ENCODE peak calls at places on chromosomes 13 and 19, in eight cellular contexts. One of them, this sample, is unnamed.

GRCh38 chr19:30253581-30253996 is 118.6 kb upstream of the ZNF536 start:
- DNase-seq in body of pancreas: no peak
- DNase-seq in breast epithelium: no peak
- DNase-seq in psoas muscle: no peak
- DNase-seq in ovary: no peak
- DNase-seq in BJ: peak; percentile 19
- DNase-seq in Caco-2: no peak
- DNase-seq in stomach: no peak
- DNase-seq in this sample: no peak

GRCh38 chr13:33764716-33765115 is 53.2 kb upstream of the RFC3 start:
- DNase-seq in stomach: no peak
- DNase-seq in Caco-2: no peak
- DNase-seq in ovary: no peak
- DNase-seq in psoas muscle: no peak
- DNase-seq in breast epithelium: peak; percentile 30
- DNase-seq in body of pancreas: no peak
- DNase-seq in BJ: no peak
- DNase-seq in this sample: no peak

GRCh38 chr19:33407716-33408115 is 34.2 kb downstream of the CEBPG start:
- DNase-seq in ovary: no peak
- DNase-seq in body of pancreas: no peak
- DNase-seq in psoas muscle: peak; percentile 45
- DNase-seq in breast epithelium: no peak
- DNase-seq in stomach: no peak
- DNase-seq in Caco-2: no peak
- DNase-seq in BJ: no peak
- DNase-seq in this sample: no peak

GRCh38 chr19:17765069-17765618 is 13.9 kb downstream of the FCHO1 start:
- DNase-seq in body of pancreas: no peak
- DNase-seq in psoas muscle: peak; percentile 74
- DNase-seq in stomach: peak; percentile 66
- DNase-seq in BJ: no peak
- DNase-seq in breast epithelium: peak; percentile 44
- DNase-seq in Caco-2: no peak
- DNase-seq in ovary: no peak
- DNase-seq in this sample: no peak

GRCh38 chr13:47121092-47121763 is 224.4 kb upstream of the HTR2A start:
- DNase-seq in stomach: no peak
- DNase-seq in breast epithelium: no peak
- DNase-seq in Caco-2: no peak
- DNase-seq in body of pancreas: no peak
- DNase-seq in BJ: no peak
- DNase-seq in psoas muscle: no peak
- DNase-seq in ovary: no peak
- DNase-seq in this sample: no peak

GRCh38 chr19:52689804-52690394 is 44.9 kb downstream of the ZNF611 start:
- DNase-seq in ovary: peak; percentile 46
- DNase-seq in stomach: peak; percentile 28
- DNase-seq in breast epithelium: peak; percentile 26
- DNase-seq in BJ: no peak
- DNase-seq in body of pancreas: peak; percentile 38
- DNase-seq in Caco-2: peak; percentile 49
- DNase-seq in psoas muscle: peak; percentile 64
- DNase-seq in this sample: peak; percentile 29

GRCh38 chr13:91312324-91312723 is 35.2 kb upstream of the MIR17HG start:
- DNase-seq in stomach: no peak
- DNase-seq in psoas muscle: no peak
- DNase-seq in ovary: no peak
- DNase-seq in Caco-2: no peak
- DNase-seq in breast epithelium: no peak
- DNase-seq in BJ: no peak
- DNase-seq in body of pancreas: no peak
- DNase-seq in this sample: no peak

GRCh38 chr19:2014081-2014693 is 1.3 kb downstream of the BTBD2 start:
- DNase-seq in Caco-2: no peak
- DNase-seq in ovary: no peak
- DNase-seq in breast epithelium: no peak
- DNase-seq in psoas muscle: no peak
- DNase-seq in BJ: no peak
- DNase-seq in stomach: no peak
- DNase-seq in body of pancreas: no peak
- DNase-seq in this sample: no peak

GRCh38 chr13:100542546-100543156 is 45.9 kb downstream of the GGACT start:
- DNase-seq in body of pancreas: no peak
- DNase-seq in Caco-2: no peak
- DNase-seq in BJ: peak; percentile 9
- DNase-seq in breast epithelium: no peak
- DNase-seq in ovary: no peak
- DNase-seq in psoas muscle: no peak
- DNase-seq in stomach: no peak
- DNase-seq in this sample: no peak

GRCh38 chr19:29583196-29584006 is 22.7 kb upstream of the POP4 start:
- DNase-seq in body of pancreas: no peak
- DNase-seq in BJ: no peak
- DNase-seq in stomach: no peak
- DNase-seq in Caco-2: no peak
- DNase-seq in psoas muscle: no peak
- DNase-seq in ovary: no peak
- DNase-seq in breast epithelium: no peak
- DNase-seq in this sample: no peak

GRCh38 chr19:12952488-12953455 is 4.3 kb downstream of the GADD45GIP1 start:
- DNase-seq in Caco-2: no peak
- DNase-seq in breast epithelium: no peak
- DNase-seq in ovary: no peak
- DNase-seq in stomach: no peak
- DNase-seq in psoas muscle: no peak
- DNase-seq in body of pancreas: no peak
- DNase-seq in BJ: no peak
- DNase-seq in this sample: no peak

GRCh38 chr19:6236310-6237291 is 43.2 kb downstream of the MLLT1 start:
- DNase-seq in BJ: no peak
- DNase-seq in ovary: no peak
- DNase-seq in breast epithelium: peak; percentile 92
- DNase-seq in psoas muscle: peak; percentile 57
- DNase-seq in body of pancreas: peak; percentile 92
- DNase-seq in Caco-2: peak; percentile 15
- DNase-seq in stomach: peak; percentile 99
- DNase-seq in this sample: no peak

GRCh38 chr19:35715981-35716734 is 1.6 kb upstream of the KMT2B start:
- DNase-seq in body of pancreas: peak; percentile 70
- DNase-seq in ovary: peak; percentile 69
- DNase-seq in psoas muscle: peak; percentile 81
- DNase-seq in BJ: no peak
- DNase-seq in stomach: peak; percentile 66
- DNase-seq in Caco-2: no peak
- DNase-seq in breast epithelium: no peak
- DNase-seq in this sample: peak; percentile 28

GRCh38 chr13:21638319-21639282 is 32.3 kb upstream of the FGF9 start:
- DNase-seq in psoas muscle: no peak
- DNase-seq in stomach: no peak
- DNase-seq in body of pancreas: peak; percentile 28
- DNase-seq in breast epithelium: no peak
- DNase-seq in BJ: no peak
- DNase-seq in Caco-2: no peak
- DNase-seq in ovary: no peak
- DNase-seq in this sample: no peak

GRCh38 chr13:112587767-112588489 is at the start of gene TUBGCP3:
- DNase-seq in Caco-2: peak; percentile 89
- DNase-seq in stomach: peak; percentile 87
- DNase-seq in ovary: peak; percentile 80
- DNase-seq in BJ: peak; percentile 19
- DNase-seq in body of pancreas: peak; percentile 87
- DNase-seq in psoas muscle: peak; percentile 92
- DNase-seq in breast epithelium: peak; percentile 53
- DNase-seq in this sample: peak; percentile 76
- TF ChIP-seq CTCF in Caco-2: no peak
- TF ChIP-seq CTCF in stomach: no peak
- TF ChIP-seq CTCF in ovary: no peak
- TF ChIP-seq CTCF in BJ: no peak
- TF ChIP-seq CTCF in body of pancreas: no peak
- TF ChIP-seq CTCF in psoas muscle: no peak
- TF ChIP-seq CTCF in breast epithelium: peak; percentile 13
- TF ChIP-seq CTCF in this sample: no peak

GRCh38 chr13:113208424-113209335 is at the start of gene PCID2:
- DNase-seq in stomach: peak; percentile 93
- DNase-seq in ovary: peak; percentile 86
- DNase-seq in BJ: no peak
- DNase-seq in breast epithelium: peak; percentile 84
- DNase-seq in Caco-2: peak; percentile 92
- DNase-seq in body of pancreas: peak; percentile 87
- DNase-seq in psoas muscle: peak; percentile 94
- DNase-seq in this sample: peak; percentile 99

GRCh38 chr13:113209336-113209879 is at the start of gene CUL4A:
- DNase-seq in psoas muscle: peak; percentile 86
- DNase-seq in stomach: peak; percentile 83
- DNase-seq in BJ: no peak
- DNase-seq in body of pancreas: peak; percentile 82
- DNase-seq in breast epithelium: peak; percentile 50
- DNase-seq in Caco-2: peak; percentile 90
- DNase-seq in ovary: peak; percentile 72
- DNase-seq in this sample: no peak

GRCh38 chr13:113210834-113211233 is 1.4 kb downstream of the CUL4A start:
- DNase-seq in psoas muscle: no peak
- DNase-seq in BJ: no peak
- DNase-seq in stomach: no peak
- DNase-seq in body of pancreas: no peak
- DNase-seq in Caco-2: no peak
- DNase-seq in breast epithelium: no peak
- DNase-seq in ovary: no peak
- DNase-seq in this sample: no peak

GRCh38 chr13:113211774-113212173 is 2.4 kb downstream of the CUL4A start:
- DNase-seq in stomach: no peak
- DNase-seq in Caco-2: no peak
- DNase-seq in ovary: no peak
- DNase-seq in psoas muscle: no peak
- DNase-seq in breast epithelium: no peak
- DNase-seq in body of pancreas: no peak
- DNase-seq in BJ: no peak
- DNase-seq in this sample: no peak

GRCh38 chr13:113209880-113210421 is 538 bp downstream of the CUL4A start:
- DNase-seq in breast epithelium: peak; percentile 46
- DNase-seq in BJ: no peak
- DNase-seq in Caco-2: peak; percentile 87
- DNase-seq in stomach: peak; percentile 71
- DNase-seq in psoas muscle: peak; percentile 77
- DNase-seq in body of pancreas: peak; percentile 64
- DNase-seq in ovary: peak; percentile 44
- DNase-seq in this sample: peak; percentile 65
- TF ChIP-seq CTCF in breast epithelium: no peak
- TF ChIP-seq CTCF in BJ: no peak
- TF ChIP-seq CTCF in Caco-2: no peak
- TF ChIP-seq CTCF in stomach: no peak
- TF ChIP-seq CTCF in psoas muscle: no peak
- TF ChIP-seq CTCF in body of pancreas: no peak
- TF ChIP-seq CTCF in ovary: no peak
- TF ChIP-seq CTCF in this sample: no peak

GRCh38 chr19:55537741-55538111 is 793 bp upstream of the SBK2 start:
- DNase-seq in psoas muscle: no peak
- DNase-seq in ovary: no peak
- DNase-seq in BJ: no peak
- DNase-seq in stomach: no peak
- DNase-seq in body of pancreas: no peak
- DNase-seq in Caco-2: no peak
- DNase-seq in breast epithelium: no peak
- DNase-seq in this sample: no peak

GRCh38 chr19:55536366-55536765 is 567 bp downstream of the SBK2 start:
- DNase-seq in ovary: no peak
- DNase-seq in body of pancreas: no peak
- DNase-seq in breast epithelium: no peak
- DNase-seq in psoas muscle: no peak
- DNase-seq in stomach: no peak
- DNase-seq in BJ: no peak
- DNase-seq in Caco-2: no peak
- DNase-seq in this sample: no peak

GRCh38 chr19:55535579-55536350 is 1.2 kb downstream of the SBK2 start:
- DNase-seq in stomach: no peak
- DNase-seq in psoas muscle: no peak
- DNase-seq in breast epithelium: no peak
- DNase-seq in body of pancreas: no peak
- DNase-seq in ovary: no peak
- DNase-seq in Caco-2: no peak
- DNase-seq in BJ: no peak
- DNase-seq in this sample: no peak

GRCh38 chr19:55538132-55538531 is 1.2 kb upstream of the SBK2 start:
- DNase-seq in ovary: no peak
- DNase-seq in breast epithelium: no peak
- DNase-seq in body of pancreas: no peak
- DNase-seq in psoas muscle: no peak
- DNase-seq in stomach: no peak
- DNase-seq in BJ: no peak
- DNase-seq in Caco-2: no peak
- DNase-seq in this sample: no peak

DNA sequence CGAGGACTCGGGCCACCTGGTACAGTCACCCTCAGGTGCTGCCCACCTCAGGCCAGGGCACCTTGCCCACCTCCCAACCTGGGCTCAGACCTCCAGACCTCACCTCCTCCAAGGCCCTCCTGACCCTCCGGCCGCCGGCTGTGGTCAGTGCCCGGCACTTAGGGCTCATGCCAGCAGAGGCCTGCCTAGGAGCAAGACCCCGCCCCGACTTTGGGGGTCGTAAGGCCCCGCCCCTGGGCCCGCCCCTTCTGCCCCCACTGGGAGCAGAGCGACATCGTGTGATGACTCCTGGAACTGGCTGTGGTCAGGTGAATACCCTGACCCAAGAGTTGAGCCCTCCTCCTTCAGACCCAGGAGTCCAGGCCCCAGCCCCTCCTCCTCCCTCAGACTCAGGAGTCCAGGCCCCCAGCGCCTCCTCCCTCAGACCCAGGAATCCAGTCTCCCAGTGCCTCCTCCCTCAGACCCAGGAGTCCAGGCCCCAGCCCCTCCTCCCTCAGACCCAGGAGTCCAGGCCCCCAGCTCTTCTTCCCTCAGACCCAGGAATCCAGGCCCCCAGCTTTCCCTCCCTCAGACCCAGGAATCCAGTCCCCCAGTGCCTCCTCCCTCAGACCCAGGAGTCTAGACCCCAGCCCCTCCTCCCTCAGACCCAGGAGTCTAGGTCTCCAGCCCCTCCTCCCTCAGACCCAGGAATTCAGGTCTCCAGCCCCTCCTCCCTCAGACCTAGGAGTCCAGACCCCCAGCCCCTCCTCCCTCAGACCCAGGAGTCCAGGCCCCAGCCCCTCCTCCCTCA is at the start of gene SBK2:
- DNase-seq in breast epithelium: no peak
- DNase-seq in BJ: no peak
- DNase-seq in stomach: no peak
- DNase-seq in ovary: no peak
- DNase-seq in body of pancreas: no peak
- DNase-seq in Caco-2: no peak
- DNase-seq in psoas muscle: no peak
- DNase-seq in this sample: no peak
- TF ChIP-seq CTCF in breast epithelium: no peak
- TF ChIP-seq CTCF in BJ: peak; percentile 25
- TF ChIP-seq CTCF in stomach: no peak
- TF ChIP-seq CTCF in ovary: no peak
- TF ChIP-seq CTCF in body of pancreas: no peak
- TF ChIP-seq CTCF in Caco-2: no peak
- TF ChIP-seq CTCF in psoas muscle: peak; percentile 16
- TF ChIP-seq CTCF in this sample: no peak

GRCh38 chr19:39413903-39414608 is 1.6 kb downstream of the PLEKHG2 start:
- DNase-seq in psoas muscle: peak; percentile 67
- DNase-seq in body of pancreas: no peak
- DNase-seq in stomach: no peak
- DNase-seq in Caco-2: peak; percentile 61
- DNase-seq in ovary: peak; percentile 36
- DNase-seq in breast epithelium: no peak
- DNase-seq in BJ: no peak
- DNase-seq in this sample: no peak
- TF ChIP-seq CTCF in psoas muscle: no peak
- TF ChIP-seq CTCF in body of pancreas: no peak
- TF ChIP-seq CTCF in stomach: no peak
- TF ChIP-seq CTCF in Caco-2: peak; percentile 38
- TF ChIP-seq CTCF in ovary: no peak
- TF ChIP-seq CTCF in breast epithelium: no peak
- TF ChIP-seq CTCF in BJ: peak; percentile 36
- TF ChIP-seq CTCF in this sample: no peak

This sample was measured in activated B cell treated with CpG ODN at 0.5 μM for 24 hours.